ENCODE peak calls at places on chromosome 9, in nine cellular contexts. One of them, this sample, is unnamed.

GRCh38 chr9:88651682-88652633 is 117.0 kb downstream of the NXNL2 start:
- DNase-seq in nephron progenitor cell: no peak
- DNase-seq in spleen: no peak
- DNase-seq in GM23248: peak
- DNase-seq in aorta: peak
- DNase-seq in tibial artery: peak
- DNase-seq in amygdala: no peak
- DNase-seq in hepatic stellate cell: peak
- DNase-seq in stimulated activated CD4-positive, alpha-beta T cell treated with anti-CD3 and anti-CD28 coated beads, Interleukin-1b, Interleukin-23, amount 100 ng/mL, for 48 hours: no peak
- DNase-seq in this sample: peak

GRCh38 chr9:71896762-71897161 is 14.2 kb downstream of the ABHD17B start:
- DNase-seq in stimulated activated CD4-positive, alpha-beta T cell treated with anti-CD3 and anti-CD28 coated beads, Interleukin-1b, Interleukin-23, amount 100 ng/mL, for 48 hours: no peak
- DNase-seq in aorta: no peak
- DNase-seq in hepatic stellate cell: no peak
- DNase-seq in spleen: no peak
- DNase-seq in amygdala: no peak
- DNase-seq in tibial artery: no peak
- DNase-seq in GM23248: no peak
- DNase-seq in nephron progenitor cell: no peak
- DNase-seq in this sample: no peak

GRCh38 chr9:116115731-116116353 is 37.7 kb upstream of the PAPPA start:
- DNase-seq in amygdala: no peak
- DNase-seq in GM23248: peak
- DNase-seq in spleen: no peak
- DNase-seq in hepatic stellate cell: peak
- DNase-seq in nephron progenitor cell: no peak
- DNase-seq in tibial artery: no peak
- DNase-seq in stimulated activated CD4-positive, alpha-beta T cell treated with anti-CD3 and anti-CD28 coated beads, Interleukin-1b, Interleukin-23, amount 100 ng/mL, for 48 hours: no peak
- DNase-seq in aorta: no peak
- DNase-seq in this sample: no peak

GRCh38 chr9:135130266-135130976 is 43.0 kb downstream of the OLFM1 start:
- DNase-seq in aorta: no peak
- DNase-seq in amygdala: no peak
- DNase-seq in GM23248: peak
- DNase-seq in spleen: no peak
- DNase-seq in hepatic stellate cell: no peak
- DNase-seq in stimulated activated CD4-positive, alpha-beta T cell treated with anti-CD3 and anti-CD28 coated beads, Interleukin-1b, Interleukin-23, amount 100 ng/mL, for 48 hours: peak
- DNase-seq in nephron progenitor cell: no peak
- DNase-seq in tibial artery: peak
- DNase-seq in this sample: no peak

GRCh38 chr9:126132751-126133150 is 193.9 kb upstream of the MVB12B start:
- DNase-seq in spleen: no peak
- DNase-seq in nephron progenitor cell: no peak
- DNase-seq in stimulated activated CD4-positive, alpha-beta T cell treated with anti-CD3 and anti-CD28 coated beads, Interleukin-1b, Interleukin-23, amount 100 ng/mL, for 48 hours: no peak
- DNase-seq in tibial artery: no peak
- DNase-seq in amygdala: no peak
- DNase-seq in GM23248: no peak
- DNase-seq in hepatic stellate cell: no peak
- DNase-seq in aorta: no peak
- DNase-seq in this sample: no peak

GRCh38 chr9:124297553-124297905 is 39.8 kb downstream of the NEK6 start:
- DNase-seq in amygdala: no peak
- DNase-seq in GM23248: peak
- DNase-seq in spleen: no peak
- DNase-seq in tibial artery: peak
- DNase-seq in stimulated activated CD4-positive, alpha-beta T cell treated with anti-CD3 and anti-CD28 coated beads, Interleukin-1b, Interleukin-23, amount 100 ng/mL, for 48 hours: no peak
- DNase-seq in hepatic stellate cell: peak
- DNase-seq in nephron progenitor cell: no peak
- DNase-seq in aorta: peak
- DNase-seq in this sample: peak

GRCh38 chr9:125494555-125494920 is 212.5 kb downstream of the MAPKAP1 start:
- DNase-seq in aorta: no peak
- DNase-seq in stimulated activated CD4-positive, alpha-beta T cell treated with anti-CD3 and anti-CD28 coated beads, Interleukin-1b, Interleukin-23, amount 100 ng/mL, for 48 hours: no peak
- DNase-seq in hepatic stellate cell: no peak
- DNase-seq in GM23248: peak
- DNase-seq in nephron progenitor cell: no peak
- DNase-seq in amygdala: no peak
- DNase-seq in tibial artery: no peak
- DNase-seq in spleen: no peak
- DNase-seq in this sample: no peak

GRCh38 chr9:99093492-99093791 is 11.5 kb upstream of the TGFBR1 start:
- DNase-seq in aorta: no peak
- DNase-seq in spleen: no peak
- DNase-seq in amygdala: no peak
- DNase-seq in tibial artery: no peak
- DNase-seq in nephron progenitor cell: no peak
- DNase-seq in hepatic stellate cell: no peak
- DNase-seq in GM23248: no peak
- DNase-seq in stimulated activated CD4-positive, alpha-beta T cell treated with anti-CD3 and anti-CD28 coated beads, Interleukin-1b, Interleukin-23, amount 100 ng/mL, for 48 hours: peak
- DNase-seq in this sample: no peak

GRCh38 chr9:86955003-86955402 is 7.7 kb upstream of the GAS1 start:
- DNase-seq in tibial artery: no peak
- DNase-seq in amygdala: no peak
- DNase-seq in GM23248: no peak
- DNase-seq in stimulated activated CD4-positive, alpha-beta T cell treated with anti-CD3 and anti-CD28 coated beads, Interleukin-1b, Interleukin-23, amount 100 ng/mL, for 48 hours: no peak
- DNase-seq in nephron progenitor cell: no peak
- DNase-seq in aorta: no peak
- DNase-seq in hepatic stellate cell: no peak
- DNase-seq in spleen: no peak
- DNase-seq in this sample: no peak

GRCh38 chr9:29691758-29692407 is 2118.6 kb upstream of the C9orf72 start:
- DNase-seq in nephron progenitor cell: peak
- DNase-seq in amygdala: no peak
- DNase-seq in stimulated activated CD4-positive, alpha-beta T cell treated with anti-CD3 and anti-CD28 coated beads, Interleukin-1b, Interleukin-23, amount 100 ng/mL, for 48 hours: no peak
- DNase-seq in aorta: no peak
- DNase-seq in spleen: no peak
- DNase-seq in hepatic stellate cell: peak
- DNase-seq in tibial artery: no peak
- DNase-seq in GM23248: no peak
- DNase-seq in this sample: no peak

GRCh38 chr9:122042056-122042455 is 51.1 kb downstream of the TTLL11 start:
- DNase-seq in GM23248: no peak
- DNase-seq in hepatic stellate cell: no peak
- DNase-seq in nephron progenitor cell: no peak
- DNase-seq in stimulated activated CD4-positive, alpha-beta T cell treated with anti-CD3 and anti-CD28 coated beads, Interleukin-1b, Interleukin-23, amount 100 ng/mL, for 48 hours: no peak
- DNase-seq in amygdala: no peak
- DNase-seq in aorta: no peak
- DNase-seq in tibial artery: no peak
- DNase-seq in spleen: no peak
- DNase-seq in this sample: no peak

GRCh38 chr9:92501671-92502393 is 19.5 kb upstream of the ASPN start:
- DNase-seq in spleen: no peak
- DNase-seq in stimulated activated CD4-positive, alpha-beta T cell treated with anti-CD3 and anti-CD28 coated beads, Interleukin-1b, Interleukin-23, amount 100 ng/mL, for 48 hours: peak
- DNase-seq in nephron progenitor cell: no peak
- DNase-seq in tibial artery: peak
- DNase-seq in GM23248: peak
- DNase-seq in amygdala: no peak
- DNase-seq in hepatic stellate cell: no peak
- DNase-seq in aorta: no peak
- DNase-seq in this sample: no peak

GRCh38 chr9:133226219-133227171 is 17.4 kb upstream of the OBP2B start:
- DNase-seq in spleen: peak
- DNase-seq in tibial artery: no peak
- DNase-seq in amygdala: no peak
- DNase-seq in nephron progenitor cell: no peak
- DNase-seq in stimulated activated CD4-positive, alpha-beta T cell treated with anti-CD3 and anti-CD28 coated beads, Interleukin-1b, Interleukin-23, amount 100 ng/mL, for 48 hours: no peak
- DNase-seq in aorta: peak
- DNase-seq in hepatic stellate cell: no peak
- DNase-seq in GM23248: no peak
- DNase-seq in this sample: no peak

GRCh38 chr9:115208503-115208902 is 90.5 kb upstream of the TNC start:
- DNase-seq in GM23248: peak
- DNase-seq in stimulated activated CD4-positive, alpha-beta T cell treated with anti-CD3 and anti-CD28 coated beads, Interleukin-1b, Interleukin-23, amount 100 ng/mL, for 48 hours: no peak
- DNase-seq in amygdala: no peak
- DNase-seq in aorta: no peak
- DNase-seq in hepatic stellate cell: no peak
- DNase-seq in spleen: no peak
- DNase-seq in tibial artery: no peak
- DNase-seq in nephron progenitor cell: no peak
- DNase-seq in this sample: no peak

GRCh38 chr9:124019771-124020519 is 8.4 kb downstream of the LHX2 start:
- DNase-seq in GM23248: no peak
- DNase-seq in amygdala: no peak
- DNase-seq in stimulated activated CD4-positive, alpha-beta T cell treated with anti-CD3 and anti-CD28 coated beads, Interleukin-1b, Interleukin-23, amount 100 ng/mL, for 48 hours: no peak
- DNase-seq in tibial artery: no peak
- DNase-seq in hepatic stellate cell: no peak
- DNase-seq in aorta: no peak
- DNase-seq in spleen: no peak
- DNase-seq in nephron progenitor cell: no peak
- DNase-seq in this sample: no peak

GRCh38 chr9:104258289-104259045 is 164.4 kb downstream of the SMC2 start:
- DNase-seq in stimulated activated CD4-positive, alpha-beta T cell treated with anti-CD3 and anti-CD28 coated beads, Interleukin-1b, Interleukin-23, amount 100 ng/mL, for 48 hours: no peak
- DNase-seq in hepatic stellate cell: no peak
- DNase-seq in amygdala: no peak
- DNase-seq in GM23248: no peak
- DNase-seq in spleen: no peak
- DNase-seq in tibial artery: no peak
- DNase-seq in aorta: no peak
- DNase-seq in nephron progenitor cell: no peak
- DNase-seq in this sample: no peak

GRCh38 chr9:88874391-88874790 is 116.9 kb upstream of the S1PR3 start:
- DNase-seq in aorta: no peak
- DNase-seq in GM23248: peak
- DNase-seq in tibial artery: no peak
- DNase-seq in spleen: no peak
- DNase-seq in stimulated activated CD4-positive, alpha-beta T cell treated with anti-CD3 and anti-CD28 coated beads, Interleukin-1b, Interleukin-23, amount 100 ng/mL, for 48 hours: no peak
- DNase-seq in amygdala: no peak
- DNase-seq in nephron progenitor cell: no peak
- DNase-seq in hepatic stellate cell: no peak
- DNase-seq in this sample: no peak

GRCh38 chr9:17906204-17906840 is 327.5 kb downstream of the SH3GL2 start:
- DNase-seq in aorta: peak
- DNase-seq in hepatic stellate cell: no peak
- DNase-seq in stimulated activated CD4-positive, alpha-beta T cell treated with anti-CD3 and anti-CD28 coated beads, Interleukin-1b, Interleukin-23, amount 100 ng/mL, for 48 hours: no peak
- DNase-seq in nephron progenitor cell: peak
- DNase-seq in GM23248: peak
- DNase-seq in tibial artery: peak
- DNase-seq in spleen: no peak
- DNase-seq in amygdala: no peak
- DNase-seq in this sample: peak

GRCh38 chr9:120348951-120349429 is 231.0 kb downstream of the CDK5RAP2 start:
- DNase-seq in aorta: no peak
- DNase-seq in nephron progenitor cell: peak
- DNase-seq in stimulated activated CD4-positive, alpha-beta T cell treated with anti-CD3 and anti-CD28 coated beads, Interleukin-1b, Interleukin-23, amount 100 ng/mL, for 48 hours: peak
- DNase-seq in tibial artery: no peak
- DNase-seq in amygdala: peak
- DNase-seq in GM23248: peak
- DNase-seq in spleen: no peak
- DNase-seq in hepatic stellate cell: peak
- DNase-seq in this sample: no peak

GRCh38 chr9:70229579-70229978 is 29.2 kb upstream of the SMC5 start:
- DNase-seq in nephron progenitor cell: no peak
- DNase-seq in aorta: no peak
- DNase-seq in hepatic stellate cell: peak
- DNase-seq in GM23248: peak
- DNase-seq in spleen: no peak
- DNase-seq in stimulated activated CD4-positive, alpha-beta T cell treated with anti-CD3 and anti-CD28 coated beads, Interleukin-1b, Interleukin-23, amount 100 ng/mL, for 48 hours: no peak
- DNase-seq in tibial artery: no peak
- DNase-seq in amygdala: no peak
- DNase-seq in this sample: no peak

GRCh38 chr9:38700695-38701094 is 19.2 kb downstream of the FAM240B start:
- DNase-seq in tibial artery: no peak
- DNase-seq in hepatic stellate cell: no peak
- DNase-seq in GM23248: no peak
- DNase-seq in amygdala: no peak
- DNase-seq in spleen: no peak
- DNase-seq in nephron progenitor cell: no peak
- DNase-seq in stimulated activated CD4-positive, alpha-beta T cell treated with anti-CD3 and anti-CD28 coated beads, Interleukin-1b, Interleukin-23, amount 100 ng/mL, for 48 hours: no peak
- DNase-seq in aorta: no peak
- DNase-seq in this sample: peak

GRCh38 chr9:13427587-13427986 is 148.1 kb upstream of the MPDZ start:
- DNase-seq in nephron progenitor cell: no peak
- DNase-seq in hepatic stellate cell: peak
- DNase-seq in amygdala: no peak
- DNase-seq in aorta: no peak
- DNase-seq in GM23248: peak
- DNase-seq in spleen: no peak
- DNase-seq in tibial artery: no peak
- DNase-seq in stimulated activated CD4-positive, alpha-beta T cell treated with anti-CD3 and anti-CD28 coated beads, Interleukin-1b, Interleukin-23, amount 100 ng/mL, for 48 hours: no peak
- DNase-seq in this sample: peak

GRCh38 chr9:23123048-23123632 is 676.5 kb downstream of the DMRTA1 start:
- DNase-seq in hepatic stellate cell: no peak
- DNase-seq in amygdala: no peak
- DNase-seq in spleen: no peak
- DNase-seq in nephron progenitor cell: peak
- DNase-seq in aorta: peak
- DNase-seq in tibial artery: no peak
- DNase-seq in stimulated activated CD4-positive, alpha-beta T cell treated with anti-CD3 and anti-CD28 coated beads, Interleukin-1b, Interleukin-23, amount 100 ng/mL, for 48 hours: no peak
- DNase-seq in GM23248: peak
- DNase-seq in this sample: peak

GRCh38 chr9:69936427-69936826 is 107.2 kb upstream of the MAMDC2 start:
- DNase-seq in amygdala: no peak
- DNase-seq in hepatic stellate cell: no peak
- DNase-seq in tibial artery: no peak
- DNase-seq in stimulated activated CD4-positive, alpha-beta T cell treated with anti-CD3 and anti-CD28 coated beads, Interleukin-1b, Interleukin-23, amount 100 ng/mL, for 48 hours: no peak
- DNase-seq in GM23248: peak
- DNase-seq in spleen: no peak
- DNase-seq in nephron progenitor cell: no peak
- DNase-seq in aorta: no peak
- DNase-seq in this sample: no peak

GRCh38 chr9:69340631-69341030 is 15.6 kb downstream of the ENTREP1 start:
- DNase-seq in tibial artery: no peak
- DNase-seq in GM23248: no peak
- DNase-seq in spleen: no peak
- DNase-seq in nephron progenitor cell: no peak
- DNase-seq in stimulated activated CD4-positive, alpha-beta T cell treated with anti-CD3 and anti-CD28 coated beads, Interleukin-1b, Interleukin-23, amount 100 ng/mL, for 48 hours: no peak
- DNase-seq in amygdala: no peak
- DNase-seq in hepatic stellate cell: no peak
- DNase-seq in aorta: no peak
- DNase-seq in this sample: no peak

GRCh38 chr9:4126996-4127395 is 172.9 kb downstream of the GLIS3 start:
- DNase-seq in hepatic stellate cell: no peak
- DNase-seq in amygdala: no peak
- DNase-seq in spleen: no peak
- DNase-seq in aorta: no peak
- DNase-seq in GM23248: peak
- DNase-seq in tibial artery: no peak
- DNase-seq in nephron progenitor cell: no peak
- DNase-seq in stimulated activated CD4-positive, alpha-beta T cell treated with anti-CD3 and anti-CD28 coated beads, Interleukin-1b, Interleukin-23, amount 100 ng/mL, for 48 hours: no peak
- DNase-seq in this sample: no peak

GRCh38 chr9:138062196-138062595 is 184.6 kb downstream of the CACNA1B start:
- DNase-seq in nephron progenitor cell: no peak
- DNase-seq in spleen: no peak
- DNase-seq in GM23248: no peak
- DNase-seq in hepatic stellate cell: no peak
- DNase-seq in stimulated activated CD4-positive, alpha-beta T cell treated with anti-CD3 and anti-CD28 coated beads, Interleukin-1b, Interleukin-23, amount 100 ng/mL, for 48 hours: no peak
- DNase-seq in tibial artery: no peak
- DNase-seq in amygdala: no peak
- DNase-seq in aorta: no peak
- DNase-seq in this sample: no peak

GRCh38 chr9:26326473-26327044 is 566.0 kb downstream of the CAAP1 start:
- DNase-seq in nephron progenitor cell: peak
- DNase-seq in spleen: no peak
- DNase-seq in tibial artery: no peak
- DNase-seq in stimulated activated CD4-positive, alpha-beta T cell treated with anti-CD3 and anti-CD28 coated beads, Interleukin-1b, Interleukin-23, amount 100 ng/mL, for 48 hours: no peak
- DNase-seq in hepatic stellate cell: peak
- DNase-seq in GM23248: peak
- DNase-seq in aorta: no peak
- DNase-seq in amygdala: no peak
- DNase-seq in this sample: peak

GRCh38 chr9:107872457-107873192 is 383.1 kb upstream of the KLF4 start:
- DNase-seq in amygdala: no peak
- DNase-seq in GM23248: no peak
- DNase-seq in tibial artery: no peak
- DNase-seq in hepatic stellate cell: no peak
- DNase-seq in aorta: no peak
- DNase-seq in spleen: no peak
- DNase-seq in nephron progenitor cell: no peak
- DNase-seq in stimulated activated CD4-positive, alpha-beta T cell treated with anti-CD3 and anti-CD28 coated beads, Interleukin-1b, Interleukin-23, amount 100 ng/mL, for 48 hours: no peak
- DNase-seq in this sample: no peak

GRCh38 chr9:20264896-20265295 is 357.4 kb downstream of the MLLT3 start:
- DNase-seq in nephron progenitor cell: no peak
- DNase-seq in amygdala: no peak
- DNase-seq in tibial artery: no peak
- DNase-seq in hepatic stellate cell: no peak
- DNase-seq in aorta: no peak
- DNase-seq in stimulated activated CD4-positive, alpha-beta T cell treated with anti-CD3 and anti-CD28 coated beads, Interleukin-1b, Interleukin-23, amount 100 ng/mL, for 48 hours: no peak
- DNase-seq in spleen: no peak
- DNase-seq in GM23248: no peak
- DNase-seq in this sample: no peak

GRCh38 chr9:130768265-130768664 is 66.8 kb upstream of the ABL1 start:
- DNase-seq in GM23248: no peak
- DNase-seq in tibial artery: no peak
- DNase-seq in stimulated activated CD4-positive, alpha-beta T cell treated with anti-CD3 and anti-CD28 coated beads, Interleukin-1b, Interleukin-23, amount 100 ng/mL, for 48 hours: no peak
- DNase-seq in hepatic stellate cell: no peak
- DNase-seq in nephron progenitor cell: peak
- DNase-seq in spleen: no peak
- DNase-seq in amygdala: no peak
- DNase-seq in aorta: no peak
- DNase-seq in this sample: peak

This sample was measured in head of caudate nucleus.